ENCODE peak calls at places on chromosomes 11 and 22, in seven cellular contexts. X is left ventricle myocardium inferior; B is AG04450; S is cardiac muscle cell; I is heart right ventricle; F is ovary; R is CD4-positive, alpha-beta T cell. Q is an unnamed sample.

GRCh38 chr11:2302280-2302843 is 549 bp downstream of the TSPAN32 start:
- DNase-seq in X (no peak), B (no peak), S (no peak), I (no peak), F (peak; percentile 26), R (no peak), Q (no peak)

GRCh38 chr11:39641749-39642148 is 1817.7 kb downstream of the LRRC4C start:
- DNase-seq in X (no peak), B (no peak), S (no peak), I (no peak), F (no peak), R (no peak), Q (no peak)

GRCh38 chr11:10878408-10879214 is 20.8 kb upstream of the ZBED5 start:
- DNase-seq in X (no peak), B (peak; percentile 23), S (peak; percentile 84), I (peak; percentile 31), F (no peak), R (no peak), Q (no peak)

GRCh38 chr11:64848779-64849599 is 4.5 kb upstream of the CDC42BPG start:
- DNase-seq in X (no peak), B (no peak), S (no peak), I (no peak), F (no peak), R (peak; percentile 40), Q (no peak)

GRCh38 chr11:102109896-102110760 is at the start of gene YAP1:
- DNase-seq in X (peak; percentile 91), B (no peak), S (peak; percentile 97), I (peak; percentile 91), F (peak; percentile 94), R (peak; percentile 58), Q (no peak)

GRCh38 chr22:42612336-42612735 is 2.3 kb downstream of the POLDIP3 start:
- DNase-seq in X (no peak), B (no peak), S (no peak), I (no peak), F (no peak), R (no peak), Q (no peak)

GRCh38 chr11:12430351-12430750 is 53.0 kb downstream of the PARVA start:
- DNase-seq in X (no peak), B (no peak), S (peak; percentile 80), I (no peak), F (no peak), R (no peak), Q (no peak)

GRCh38 chr11:94781822-94782221 is 13.7 kb downstream of the AMOTL1 start:
- DNase-seq in X (no peak), B (no peak), S (peak; percentile 49), I (no peak), F (no peak), R (no peak), Q (no peak)

GRCh38 chr11:133955091-133955846 is 1.5 kb downstream of the IGSF9B start:
- DNase-seq in X (peak; percentile 79), B (no peak), S (no peak), I (peak; percentile 73), F (peak; percentile 49), R (peak; percentile 32), Q (peak; percentile 31)

GRCh38 chr11:119207300-119207570 is 1.1 kb downstream of the CBL start:
- DNase-seq in X (no peak), B (no peak), S (peak; percentile 29), I (no peak), F (no peak), R (no peak), Q (no peak)
- H3K27ac ChIP-seq in X (peak overlapping the region; percentile 99), B (no peak overlapping the region), S (peak overlapping the region; percentile 95), I (no peak overlapping the region), F (no peak overlapping the region), R (no peak overlapping the region), Q (no peak overlapping the region)

DNA sequence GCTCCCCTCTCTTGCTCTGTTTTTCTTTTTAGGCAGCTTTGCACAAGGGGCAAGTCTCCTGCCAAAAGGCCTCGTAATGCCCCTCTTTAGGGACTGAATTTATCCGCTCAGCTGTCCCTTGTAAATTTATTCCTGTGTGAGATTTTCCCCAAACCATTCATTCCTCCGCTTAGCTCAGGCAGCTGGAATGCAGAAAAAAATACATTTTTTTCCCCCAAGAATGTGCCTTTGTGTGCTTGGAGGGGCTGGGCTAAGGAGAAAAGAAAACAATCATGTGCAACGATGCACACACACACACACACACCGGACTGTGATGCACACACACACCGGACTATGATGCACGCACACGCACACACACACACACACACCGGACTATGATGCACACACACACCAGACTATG is 196.8 kb downstream of the SNX19 start:
- DNase-seq in X (no peak), B (no peak), S (peak; percentile 60), I (no peak), F (no peak), R (no peak), Q (no peak)
- H3K27ac ChIP-seq in X (no peak overlapping the region), B (peak overlapping the region; percentile 86), S (no peak overlapping the region), I (no peak overlapping the region), F (no peak overlapping the region), R (no peak overlapping the region), Q (no peak overlapping the region)

GRCh38 chr11:93113824-93114223 is 84.0 kb downstream of the SLC36A4 start:
- DNase-seq in X (no peak), B (no peak), S (no peak), I (no peak), F (no peak), R (no peak), Q (no peak)
- H3K27ac ChIP-seq in X (no peak overlapping the region), B (no peak overlapping the region), S (no peak overlapping the region), I (no peak overlapping the region), F (no peak overlapping the region), R (no peak overlapping the region), Q (no peak overlapping the region)

GRCh38 chr11:78654866-78655265 is 80.2 kb upstream of the NARS2 start:
- DNase-seq in X (no peak), B (no peak), S (no peak), I (no peak), F (no peak), R (no peak), Q (no peak)
- H3K27ac ChIP-seq in X (no peak overlapping the region), B (peak overlapping the region; percentile 11), S (no peak overlapping the region), I (no peak overlapping the region), F (no peak overlapping the region), R (no peak overlapping the region), Q (no peak overlapping the region)

GRCh38 chr11:4115128-4115527 is 20.5 kb downstream of the RRM1 start:
- DNase-seq in X (no peak), B (no peak), S (no peak), I (no peak), F (no peak), R (no peak), Q (no peak)

GRCh38 chr11:4105916-4106315 is 11.3 kb downstream of the RRM1 start:
- DNase-seq in X (no peak), B (no peak), S (no peak), I (no peak), F (no peak), R (no peak), Q (no peak)

GRCh38 chr11:4111834-4112233 is 17.2 kb downstream of the RRM1 start:
- DNase-seq in X (no peak), B (no peak), S (no peak), I (no peak), F (no peak), R (no peak), Q (no peak)
- H3K27ac ChIP-seq in X (no peak overlapping the region), B (no peak overlapping the region), S (no peak overlapping the region), I (no peak overlapping the region), F (no peak overlapping the region), R (no peak overlapping the region), Q (no peak overlapping the region)

GRCh38 chr11:32643526-32643925 is 59.9 kb downstream of the EIF3M start:
- DNase-seq in X (no peak), B (no peak), S (peak; percentile 4), I (no peak), F (no peak), R (no peak), Q (no peak)
- H3K27ac ChIP-seq in X (no peak overlapping the region), B (no peak overlapping the region), S (no peak overlapping the region), I (no peak overlapping the region), F (no peak overlapping the region), R (no peak overlapping the region), Q (no peak overlapping the region)

GRCh38 chr22:36405671-36406070 is 17.9 kb upstream of the MYH9 start:
- DNase-seq in X (no peak), B (no peak), S (peak; percentile 59), I (no peak), F (no peak), R (peak; percentile 44), Q (no peak)
- H3K27ac ChIP-seq in X (no peak overlapping the region), B (no peak overlapping the region), S (no peak overlapping the region), I (no peak overlapping the region), F (no peak overlapping the region), R (peak overlapping the region; percentile 59), Q (no peak overlapping the region)

DNA sequence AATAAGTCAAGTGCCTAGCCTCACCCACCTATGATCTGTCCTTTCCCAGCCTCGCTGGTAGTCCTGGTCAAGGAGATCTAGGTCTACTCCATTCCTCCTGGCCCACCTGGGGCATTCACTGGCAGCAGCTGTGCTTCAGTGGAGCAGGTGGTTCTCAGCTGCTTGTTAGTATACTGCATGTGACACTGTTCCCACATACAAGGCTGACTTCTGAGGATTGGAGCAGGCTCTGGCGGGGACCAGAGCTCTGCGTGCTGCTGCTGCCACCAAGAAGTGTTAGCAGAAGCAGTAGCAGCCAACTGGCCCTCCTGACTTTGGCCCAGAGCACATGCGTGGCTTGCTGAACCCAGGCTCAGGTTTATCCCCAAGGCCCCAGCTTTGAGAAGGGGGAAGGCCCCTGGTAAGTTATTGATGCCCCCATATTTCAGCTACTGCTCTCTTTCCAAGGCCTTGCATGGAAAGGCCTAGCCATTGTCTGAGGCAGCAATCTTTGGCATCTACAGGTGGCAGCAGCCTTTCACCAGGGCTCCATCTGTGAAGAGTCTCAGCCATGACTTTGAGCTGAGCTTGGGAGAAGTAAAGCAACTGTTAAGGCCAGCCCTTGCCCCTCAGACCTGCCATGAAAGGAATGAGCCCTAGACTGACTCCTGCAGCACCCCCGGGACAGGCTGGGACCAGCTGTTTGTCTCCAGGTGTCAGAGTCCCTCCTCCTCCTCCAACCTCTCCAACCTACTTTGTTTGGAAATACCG is 26.5 kb downstream of the ARHGAP1 start:
- DNase-seq in X (no peak), B (no peak), S (no peak), I (no peak), F (no peak), R (no peak), Q (no peak)
- H3K27ac ChIP-seq in X (peak overlapping the region; percentile 88), B (no peak overlapping the region), S (peak overlapping the region; percentile 90), I (peak overlapping the region; percentile 73), F (no peak overlapping the region), R (peak overlapping the region; percentile 58), Q (peak overlapping the region; percentile 95)